ENCODE peak calls at places on chromosomes 13 and 19, in nine cellular contexts. A, C, X, K, S, G, B, Y and H are unnamed samples.

GRCh38 chr19:10553943-10554381 is 10.3 kb downstream of the ATG4D start:
- DNase-seq in A (no peak), C (no peak), X (peak; percentile 30), K (no peak), S (no peak), G (no peak), B (no peak), Y (no peak), H (peak; percentile 86)

GRCh38 chr19:30074741-30075460 is 132.9 kb downstream of the URI1 start:
- DNase-seq in A (no peak), C (peak; percentile 4), X (no peak), K (no peak), S (no peak), G (no peak), B (no peak), Y (no peak), H (no peak)

GRCh38 chr19:2969104-2969504 is 8.3 kb upstream of the TLE6 start:
- DNase-seq in A (no peak), C (no peak), X (no peak), K (no peak), S (peak; percentile 36), G (peak; percentile 93), B (no peak), Y (no peak), H (no peak)

GRCh38 chr19:36489920-36490415 is 607 bp upstream of the ZNF566 start:
- DNase-seq in A (no peak), C (peak; percentile 89), X (no peak), K (peak; percentile 68), S (no peak), G (peak; percentile 82), B (peak; percentile 97), Y (peak; percentile 36), H (peak; percentile 87)

GRCh38 chr13:50989476-50989875 is 79.9 kb downstream of the RNASEH2B start:
- DNase-seq in A (no peak), C (peak; percentile 11), X (no peak), K (no peak), S (no peak), G (peak; percentile 61), B (no peak), Y (no peak), H (no peak)

GRCh38 chr19:46428278-46429141 is at the start of gene PNMA8C:
- DNase-seq in A (peak; percentile 75), C (peak; percentile 7), X (peak; percentile 24), K (peak; percentile 66), S (peak; percentile 72), G (no peak), B (peak; percentile 75), Y (no peak), H (peak; percentile 56)

GRCh38 chr13:92963029-92963428 is 263.6 kb upstream of the GPC6 start:
- DNase-seq in A (no peak), C (no peak), X (no peak), K (no peak), S (no peak), G (no peak), B (no peak), Y (no peak), H (no peak)

GRCh38 chr13:112837371-112838037 is 131.5 kb upstream of the MCF2L start:
- DNase-seq in A (no peak), C (no peak), X (no peak), K (no peak), S (no peak), G (no peak), B (no peak), Y (no peak), H (no peak)